ENCODE peak calls at places on chromosome 20, in four cellular contexts. M is A549, W is prostate gland, S is testis. U is an unnamed sample.

GRCh38 chr20:1965520-1966278 is 28.2 kb downstream of the PDYN start:
- DNase-seq in M (peak; percentile 84), S (peak; percentile 90), W (peak; percentile 49), U (peak; percentile 59)

GRCh38 chr20:25532971-25533391 is 52.4 kb downstream of the NINL start:
- DNase-seq in M (no peak), W (no peak), S (no peak), U (peak; percentile 88)

GRCh38 chr20:55103188-55103587 is 627.8 kb downstream of the DOK5 start:
- DNase-seq in S (no peak), M (no peak), W (no peak), U (no peak)

GRCh38 chr20:53409177-53409576 is 184.5 kb downstream of the ZNF217 start:
- DNase-seq in M (no peak), W (no peak), S (no peak), U (no peak)

GRCh38 chr20:3916347-3916746 is 27.2 kb downstream of the PANK2 start:
- DNase-seq in S (no peak), W (no peak), M (no peak), U (no peak)

GRCh38 chr20:24984963-24985640 is 7.4 kb downstream of the APMAP start:
- DNase-seq in M (no peak), S (no peak), W (no peak), U (no peak)

GRCh38 chr20:57985278-57985677 is 243.2 kb downstream of the ANKRD60 start:
- DNase-seq in M (no peak), S (no peak), W (no peak), U (no peak)

GRCh38 chr20:46622125-46622524 is 29.1 kb downstream of the SLC13A3 start:
- DNase-seq in M (no peak), S (no peak), W (no peak), U (no peak)

GRCh38 chr20:24559114-24559513 is 89.7 kb downstream of the SYNDIG1 start:
- DNase-seq in W (no peak), S (no peak), M (no peak), U (no peak)

GRCh38 chr20:62900052-62900691 is 26.1 kb downstream of the DIDO1 start:
- DNase-seq in M (peak; percentile 92), W (peak; percentile 78), S (peak; percentile 82), U (peak; percentile 71)
- TF ChIP-seq POLR2A in M (no peak), W (no peak), S (no peak), U (peak; percentile 5)

GRCh38 chr20:39773380-39774000 is 811.3 kb downstream of the DHX35 start:
- DNase-seq in M (no peak), S (no peak), W (no peak), U (no peak)
- H3K4me3 ChIP-seq in M (no peak overlapping the region), S (no peak overlapping the region), W (no peak overlapping the region), U (no peak overlapping the region)

DNA sequence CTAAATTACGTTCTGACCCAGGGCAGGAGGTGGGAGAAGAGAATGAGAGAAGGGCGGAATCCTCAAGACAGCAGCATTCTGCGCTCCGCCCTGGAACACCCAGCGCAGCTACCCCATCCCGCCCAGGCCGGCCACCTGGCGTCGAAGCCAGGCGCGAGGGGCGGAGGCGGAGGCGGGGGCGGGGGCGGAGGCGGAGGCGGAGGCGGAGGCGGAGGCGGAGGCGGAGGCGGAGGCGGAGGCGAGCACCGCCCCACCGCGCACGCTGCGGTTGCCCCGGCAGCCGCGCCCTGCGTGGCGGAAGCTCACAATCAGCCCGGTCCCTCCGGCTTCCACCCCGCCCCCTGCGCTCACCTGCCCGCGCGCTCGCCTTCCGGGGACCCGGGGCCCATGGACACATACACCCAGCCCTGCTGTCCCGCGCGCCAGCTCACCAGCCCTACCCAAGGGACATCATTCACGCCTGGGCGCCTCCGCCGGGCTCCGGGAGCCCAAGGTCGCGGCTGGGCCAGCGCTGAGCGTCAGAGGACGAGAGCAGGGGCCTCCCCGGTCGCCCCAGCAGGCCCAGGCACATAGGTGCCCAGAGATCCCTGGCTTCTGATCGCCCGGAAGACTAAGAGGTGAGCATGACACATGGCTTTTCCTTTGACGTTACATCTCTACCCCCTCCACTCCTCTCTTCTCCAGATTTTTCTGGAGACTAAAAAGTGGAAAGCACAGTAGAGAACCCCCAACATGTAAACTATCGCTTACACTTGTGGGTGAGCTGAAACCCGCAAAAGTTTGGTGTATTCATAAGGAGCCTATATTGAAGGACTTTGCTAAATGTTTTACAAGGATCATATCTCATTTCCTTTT is at the start of gene ANKEF1:
- DNase-seq in W (peak; percentile 80), M (peak; percentile 88), S (peak; percentile 84), U (peak; percentile 92)
- TF ChIP-seq CTCF in W (no peak), M (no peak), S (no peak), U (no peak)

GRCh38 chr20:34983995-34984735 is 28.5 kb downstream of the MYH7B start:
- DNase-seq in M (no peak), W (no peak), S (no peak), U (no peak)
- TF ChIP-seq POLR2A in M (no peak), W (no peak), S (no peak), U (no peak)

GRCh38 chr20:37914367-37914671 is 11.4 kb downstream of the VSTM2L start:
- DNase-seq in M (no peak), W (no peak), S (no peak), U (no peak)
- H3K4me3 ChIP-seq in M (no peak overlapping the region), W (no peak overlapping the region), S (peak overlapping the region; percentile 8), U (no peak overlapping the region)

DNA sequence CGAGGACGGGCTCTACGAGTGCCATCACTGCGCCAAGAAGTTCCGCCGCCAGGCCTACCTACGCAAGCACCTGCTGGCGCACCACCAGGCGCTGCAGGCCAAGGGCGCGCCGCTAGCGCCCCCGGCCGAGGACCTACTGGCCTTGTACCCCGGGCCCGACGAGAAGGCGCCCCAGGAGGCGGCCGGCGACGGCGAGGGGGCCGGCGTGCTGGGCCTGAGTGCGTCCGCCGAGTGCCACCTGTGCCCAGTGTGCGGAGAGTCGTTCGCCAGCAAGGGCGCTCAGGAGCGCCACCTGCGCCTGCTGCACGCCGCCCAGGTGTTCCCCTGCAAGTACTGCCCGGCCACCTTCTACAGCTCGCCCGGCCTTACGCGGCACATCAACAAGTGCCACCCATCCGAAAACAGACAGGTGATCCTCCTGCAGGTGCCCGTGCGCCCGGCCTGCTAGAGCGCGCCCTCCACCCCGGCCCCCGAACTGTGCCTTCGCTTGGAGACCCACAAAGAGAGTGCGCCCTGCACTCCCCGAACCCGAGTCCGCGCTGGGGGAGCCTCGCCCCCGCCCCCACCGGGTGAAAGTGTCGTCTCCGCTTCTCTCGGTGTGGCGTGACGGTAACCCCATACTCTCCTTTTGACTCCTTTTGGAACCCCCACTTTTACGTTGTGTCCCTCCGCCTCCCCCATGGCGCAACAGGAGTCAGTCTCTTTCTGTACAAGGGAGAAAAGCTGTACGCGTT is 1.6 kb downstream of the INSM1 start:
- DNase-seq in M (no peak), W (no peak), S (no peak), U (peak; percentile 51)
- TF ChIP-seq CTCF in M (no peak), W (no peak), S (no peak), U (no peak)

GRCh38 chr20:35616465-35617396 is 1.1 kb downstream of the SPAG4 start:
- DNase-seq in M (peak; percentile 87), S (peak; percentile 88), W (peak; percentile 54), U (peak; percentile 73)
- TF ChIP-seq POLR2A in M (peak; percentile 44), S (no peak), W (peak; percentile 31), U (peak; percentile 54)

GRCh38 chr20:48818481-48818987 is 9.3 kb downstream of the PREX1 start:
- DNase-seq in W (no peak), S (no peak), M (no peak), U (no peak)
- H3K4me3 ChIP-seq in W (no peak overlapping the region), S (no peak overlapping the region), M (no peak overlapping the region), U (no peak overlapping the region)